ENCODE peak calls at places on chromosome 21, in five cellular contexts. J is heart right ventricle; K is CD8-positive, alpha-beta T cell; O is tibial artery; B is psoas muscle. A is an unnamed sample.

GRCh38 chr21:26138615-26139257 is 31.8 kb downstream of the APP start:
- DNase-seq in K (no peak), O (no peak), J (no peak), B (no peak), A (no peak)

GRCh38 chr21:36330904-36331303 is 10.9 kb downstream of the MORC3 start:
- DNase-seq in J (peak; percentile 29), O (no peak), B (no peak), K (peak; percentile 16), A (peak; percentile 65)

GRCh38 chr21:29237110-29238051 is 61.3 kb upstream of the BACH1 start:
- DNase-seq in B (peak; percentile 18), O (no peak), K (no peak), J (no peak), A (peak; percentile 96)

GRCh38 chr21:37009740-37010341 is 3.3 kb downstream of the RIPPLY3 start:
- DNase-seq in B (peak; percentile 84), O (peak; percentile 85), K (peak; percentile 60), J (peak; percentile 87), A (peak; percentile 94)

GRCh38 chr21:31993826-31994791 is 121.3 kb downstream of the HUNK start:
- DNase-seq in B (no peak), J (no peak), O (no peak), K (no peak), A (no peak)

GRCh38 chr21:46007498-46007868 is 25.9 kb downstream of the COL6A1 start:
- DNase-seq in J (no peak), O (no peak), K (no peak), B (no peak), A (no peak)

GRCh38 chr21:18744840-18745239 is 341.3 kb upstream of the TMPRSS15 start:
- DNase-seq in B (no peak), J (no peak), K (no peak), O (no peak), A (no peak)

GRCh38 chr21:36210779-36211659 is 54.4 kb downstream of the DOP1B start:
- DNase-seq in O (no peak), J (no peak), K (no peak), B (no peak), A (no peak)

GRCh38 chr21:26077523-26077922 is 93.0 kb downstream of the APP start:
- DNase-seq in B (no peak), K (no peak), O (no peak), J (no peak), A (peak; percentile 92)

GRCh38 chr21:29181799-29182470 is 51.5 kb downstream of the MAP3K7CL start:
- DNase-seq in B (no peak), J (no peak), O (no peak), K (no peak), A (no peak)

GRCh38 chr21:44399955-44400790 is 46.8 kb downstream of the TRPM2 start:
- DNase-seq in K (no peak), B (no peak), J (no peak), O (no peak), A (no peak)

GRCh38 chr21:44403106-44404020 is 49.9 kb downstream of the TRPM2 start:
- DNase-seq in B (no peak), K (no peak), J (no peak), O (no peak), A (no peak)

GRCh38 chr21:44400791-44401385 is 47.5 kb downstream of the TRPM2 start:
- DNase-seq in O (no peak), J (no peak), K (no peak), B (no peak), A (no peak)

GRCh38 chr21:44401386-44402160 is 48.2 kb downstream of the TRPM2 start:
- DNase-seq in K (no peak), O (no peak), B (no peak), J (no peak), A (no peak)

GRCh38 chr21:44402323-44403105 is 49.1 kb downstream of the TRPM2 start:
- DNase-seq in K (no peak), B (no peak), J (no peak), O (no peak), A (no peak)
- H3K27ac ChIP-seq in K (no peak overlapping the region), B (no peak overlapping the region), J (no peak overlapping the region), O (no peak overlapping the region), A (no peak overlapping the region)

GRCh38 chr21:34724857-34725195 is 56.0 kb downstream of the CLIC6 start:
- DNase-seq in K (no peak), O (no peak), J (no peak), B (no peak), A (no peak)

GRCh38 chr21:34728479-34728878 is 59.7 kb downstream of the CLIC6 start:
- DNase-seq in B (no peak), K (no peak), O (peak; percentile 6), J (no peak), A (no peak)

GRCh38 chr21:34726627-34727337 is 58.0 kb downstream of the CLIC6 start:
- DNase-seq in B (no peak), J (no peak), K (no peak), O (peak; percentile 10), A (no peak)

GRCh38 chr21:34724131-34724856 is 55.5 kb downstream of the CLIC6 start:
- DNase-seq in J (no peak), K (no peak), O (no peak), B (no peak), A (no peak)

GRCh38 chr21:34722684-34723300 is 54.0 kb downstream of the CLIC6 start:
- DNase-seq in K (no peak), J (no peak), O (no peak), B (no peak), A (peak; percentile 18)
- TF ChIP-seq CTCF in K (peak; percentile 81), J (no peak), O (no peak), B (no peak), A (peak; percentile 92)

DNA sequence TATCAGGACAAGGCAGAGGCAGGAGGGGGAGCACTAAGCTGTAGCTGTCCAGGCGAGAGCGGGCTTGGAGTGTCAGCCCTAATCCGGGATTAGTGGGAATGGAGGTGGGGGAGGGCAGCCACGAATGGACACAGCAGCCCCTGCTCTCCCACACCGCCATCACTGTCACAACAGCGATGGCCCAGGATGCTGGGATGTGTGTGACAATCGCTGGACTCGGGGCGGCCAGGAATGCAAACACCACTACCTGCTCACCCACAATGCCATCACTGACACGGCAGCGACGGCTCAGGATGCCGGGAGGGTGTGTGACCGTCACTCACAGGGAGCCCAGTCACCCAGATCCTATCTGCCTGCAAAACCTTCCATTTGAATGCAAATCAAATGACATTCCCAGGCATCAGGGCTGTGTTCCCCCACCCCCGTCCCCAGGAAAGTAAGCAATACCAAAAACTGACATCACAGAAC is 2.8 kb downstream of the C2CD2 start:
- DNase-seq in O (no peak), K (no peak), B (no peak), J (no peak), A (peak; percentile 99)
- H3K4me3 ChIP-seq in O (peak overlapping the region; percentile 96), K (no peak overlapping the region), B (no peak overlapping the region), J (no peak overlapping the region), A (peak overlapping the region; percentile 26)

DNA sequence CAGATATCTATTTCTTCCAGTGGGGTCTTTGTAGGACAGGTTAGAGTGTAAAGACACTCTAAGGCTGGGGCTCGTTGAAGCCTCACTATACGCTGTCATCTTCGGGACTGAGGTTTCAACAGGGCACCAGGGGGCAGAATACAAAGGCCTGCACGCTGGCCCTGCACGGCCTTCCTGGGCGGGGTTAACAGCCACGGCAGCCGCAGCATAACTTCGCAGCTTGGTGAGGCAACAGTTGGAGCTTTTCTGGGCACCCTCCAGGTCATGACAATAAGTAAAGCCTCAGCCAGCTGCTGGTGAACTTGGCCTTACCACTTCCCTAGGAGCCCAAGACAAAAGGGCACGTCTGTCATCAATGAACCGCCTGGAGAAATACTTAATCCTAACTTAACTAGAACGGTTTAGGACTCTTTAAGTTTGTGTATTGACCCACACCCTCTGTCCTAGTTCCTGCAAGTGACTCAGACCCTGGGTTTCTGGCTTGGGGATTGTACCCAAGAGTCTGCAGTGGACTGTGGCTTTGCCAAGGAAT is 2.3 kb upstream of the RUNX1 start:
- DNase-seq in O (peak; percentile 88), K (peak; percentile 68), B (peak; percentile 88), J (peak; percentile 77), A (peak; percentile 34)
- H3K27ac ChIP-seq in O (peak overlapping the region; percentile 53), K (no peak overlapping the region), B (peak overlapping the region; percentile 96), J (no peak overlapping the region), A (no peak overlapping the region)